ENCODE peak calls at places on chromosomes 12 and 14, in ten cellular contexts. One of them, this sample, is unnamed.

GRCh38 chr14:72742682-72743195 is 151.2 kb downstream of the DPF3 start:
- DNase-seq in cardiac muscle cell: no peak
- DNase-seq in HCT116: no peak
- DNase-seq in neural progenitor cell: no peak
- DNase-seq in pancreas: no peak
- DNase-seq in transverse colon: no peak
- DNase-seq in body of pancreas: no peak
- DNase-seq in psoas muscle: no peak
- DNase-seq in endodermal cell: no peak
- DNase-seq in brain microvascular endothelial cell: no peak
- DNase-seq in this sample: no peak

GRCh38 chr14:94269156-94269555 is 23.9 kb downstream of the SERPINA10 start:
- DNase-seq in pancreas: no peak
- DNase-seq in endodermal cell: no peak
- DNase-seq in neural progenitor cell: no peak
- DNase-seq in brain microvascular endothelial cell: no peak
- DNase-seq in cardiac muscle cell: no peak
- DNase-seq in transverse colon: no peak
- DNase-seq in HCT116: no peak
- DNase-seq in psoas muscle: no peak
- DNase-seq in body of pancreas: no peak
- DNase-seq in this sample: no peak

GRCh38 chr12:76546889-76547288 is 12.7 kb downstream of the OSBPL8 start:
- DNase-seq in endodermal cell: no peak
- DNase-seq in body of pancreas: no peak
- DNase-seq in psoas muscle: no peak
- DNase-seq in transverse colon: no peak
- DNase-seq in brain microvascular endothelial cell: no peak
- DNase-seq in pancreas: no peak
- DNase-seq in cardiac muscle cell: no peak
- DNase-seq in neural progenitor cell: peak; percentile 18
- DNase-seq in HCT116: no peak
- DNase-seq in this sample: no peak

GRCh38 chr12:48542300-48542928 is 17.0 kb downstream of the OR8S1 start:
- DNase-seq in endodermal cell: peak; percentile 86
- DNase-seq in pancreas: no peak
- DNase-seq in transverse colon: peak; percentile 53
- DNase-seq in HCT116: peak; percentile 23
- DNase-seq in neural progenitor cell: peak; percentile 45
- DNase-seq in psoas muscle: no peak
- DNase-seq in brain microvascular endothelial cell: peak; percentile 6
- DNase-seq in body of pancreas: peak; percentile 10
- DNase-seq in cardiac muscle cell: peak; percentile 53
- DNase-seq in this sample: peak; percentile 53

GRCh38 chr14:70665448-70666363 is 24.0 kb downstream of the TTC9 start:
- DNase-seq in HCT116: peak; percentile 45
- DNase-seq in endodermal cell: peak; percentile 72
- DNase-seq in brain microvascular endothelial cell: no peak
- DNase-seq in pancreas: peak; percentile 65
- DNase-seq in body of pancreas: peak; percentile 90
- DNase-seq in psoas muscle: no peak
- DNase-seq in cardiac muscle cell: no peak
- DNase-seq in transverse colon: peak; percentile 84
- DNase-seq in neural progenitor cell: peak; percentile 11
- DNase-seq in this sample: no peak

GRCh38 chr12:63003223-63003819 is 68.4 kb upstream of the PPM1H start:
- DNase-seq in HCT116: no peak
- DNase-seq in pancreas: no peak
- DNase-seq in endodermal cell: no peak
- DNase-seq in transverse colon: no peak
- DNase-seq in psoas muscle: no peak
- DNase-seq in brain microvascular endothelial cell: no peak
- DNase-seq in cardiac muscle cell: no peak
- DNase-seq in body of pancreas: no peak
- DNase-seq in neural progenitor cell: no peak
- DNase-seq in this sample: no peak

GRCh38 chr14:95465358-95465757 is 51.1 kb downstream of the SYNE3 start:
- DNase-seq in neural progenitor cell: no peak
- DNase-seq in HCT116: no peak
- DNase-seq in brain microvascular endothelial cell: no peak
- DNase-seq in body of pancreas: no peak
- DNase-seq in cardiac muscle cell: no peak
- DNase-seq in endodermal cell: no peak
- DNase-seq in psoas muscle: no peak
- DNase-seq in transverse colon: no peak
- DNase-seq in pancreas: no peak
- DNase-seq in this sample: no peak

GRCh38 chr14:102998393-102998792 is 59.0 kb downstream of the CDC42BPB start:
- DNase-seq in pancreas: no peak
- DNase-seq in neural progenitor cell: no peak
- DNase-seq in HCT116: no peak
- DNase-seq in cardiac muscle cell: no peak
- DNase-seq in brain microvascular endothelial cell: peak; percentile 61
- DNase-seq in psoas muscle: peak; percentile 23
- DNase-seq in body of pancreas: no peak
- DNase-seq in endodermal cell: no peak
- DNase-seq in transverse colon: no peak
- DNase-seq in this sample: no peak

GRCh38 chr12:91316825-91317224 is 134.2 kb upstream of the DCN start:
- DNase-seq in psoas muscle: no peak
- DNase-seq in HCT116: no peak
- DNase-seq in transverse colon: no peak
- DNase-seq in neural progenitor cell: no peak
- DNase-seq in brain microvascular endothelial cell: no peak
- DNase-seq in endodermal cell: no peak
- DNase-seq in cardiac muscle cell: peak; percentile 40
- DNase-seq in pancreas: no peak
- DNase-seq in body of pancreas: no peak
- DNase-seq in this sample: no peak

GRCh38 chr14:89926709-89927108 is 27.8 kb downstream of the EFCAB11 start:
- DNase-seq in brain microvascular endothelial cell: peak; percentile 63
- DNase-seq in HCT116: no peak
- DNase-seq in body of pancreas: no peak
- DNase-seq in pancreas: no peak
- DNase-seq in psoas muscle: no peak
- DNase-seq in endodermal cell: no peak
- DNase-seq in cardiac muscle cell: peak; percentile 59
- DNase-seq in neural progenitor cell: no peak
- DNase-seq in transverse colon: no peak
- DNase-seq in this sample: no peak

GRCh38 chr14:52913271-52913670 is 37.6 kb downstream of the FERMT2 start:
- DNase-seq in neural progenitor cell: no peak
- DNase-seq in pancreas: no peak
- DNase-seq in HCT116: no peak
- DNase-seq in body of pancreas: no peak
- DNase-seq in endodermal cell: no peak
- DNase-seq in cardiac muscle cell: peak; percentile 79
- DNase-seq in transverse colon: no peak
- DNase-seq in brain microvascular endothelial cell: peak; percentile 65
- DNase-seq in psoas muscle: no peak
- DNase-seq in this sample: no peak

DNA sequence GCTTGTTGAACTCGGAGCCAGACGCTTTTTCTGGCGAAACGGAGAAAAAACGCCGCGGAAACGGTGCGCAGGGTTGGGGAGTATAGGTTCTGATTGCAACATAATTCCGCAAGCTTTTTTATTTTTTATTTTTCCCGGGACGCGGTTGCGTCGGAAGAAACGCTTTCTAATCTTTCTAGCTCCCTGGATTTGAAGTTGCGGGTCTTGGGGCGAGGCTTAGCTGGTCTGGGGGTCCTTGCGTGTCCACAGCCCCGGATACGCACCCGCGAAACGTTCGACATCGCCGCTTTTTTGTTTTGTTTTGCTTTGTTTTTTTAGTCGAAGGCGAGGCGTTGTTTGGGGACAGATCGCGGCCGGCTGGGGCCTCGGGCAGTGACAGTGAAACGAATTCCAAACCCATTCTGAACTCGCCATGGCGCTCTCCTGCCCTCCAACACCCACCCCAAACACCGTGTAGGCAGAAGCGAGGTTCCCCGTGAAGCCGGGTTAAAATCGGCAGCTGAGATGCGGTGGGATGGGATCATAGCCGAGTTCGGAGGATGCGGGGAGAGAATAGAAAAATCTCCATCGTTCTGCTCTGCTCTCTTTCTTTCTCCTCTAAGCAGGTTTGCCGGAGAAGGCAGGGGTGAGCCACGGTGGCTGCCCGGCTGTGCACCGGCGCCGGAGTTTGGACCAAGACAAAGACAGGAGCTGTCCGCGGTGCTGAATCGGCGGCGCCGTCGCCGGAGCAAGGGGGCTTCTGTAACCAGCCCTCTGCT is 8.1 kb upstream of the LHX5 start:
- DNase-seq in pancreas: peak; percentile 82
- DNase-seq in neural progenitor cell: peak; percentile 94
- DNase-seq in cardiac muscle cell: peak; percentile 57
- DNase-seq in HCT116: no peak
- DNase-seq in transverse colon: no peak
- DNase-seq in psoas muscle: no peak
- DNase-seq in brain microvascular endothelial cell: no peak
- DNase-seq in endodermal cell: peak; percentile 97
- DNase-seq in body of pancreas: peak; percentile 14
- DNase-seq in this sample: peak; percentile 92
- H3K27me3 ChIP-seq in pancreas: no peaks in the 10 kb centered on the region
- H3K27me3 ChIP-seq in neural progenitor cell: no peaks in the 10 kb centered on the region
- H3K27me3 ChIP-seq in cardiac muscle cell: peaks cover 100% of the 10 kb centered on the region
- H3K27me3 ChIP-seq in HCT116: peaks cover 36% of the 10 kb centered on the region
- H3K27me3 ChIP-seq in transverse colon: peaks cover 90% of the 10 kb centered on the region
- H3K27me3 ChIP-seq in psoas muscle: peaks cover 91% of the 10 kb centered on the region
- H3K27me3 ChIP-seq in brain microvascular endothelial cell: peaks cover 58% of the 10 kb centered on the region
- H3K27me3 ChIP-seq in endodermal cell: peaks cover 96% of the 10 kb centered on the region
- H3K27me3 ChIP-seq in body of pancreas: no peaks in the 10 kb centered on the region
- H3K27me3 ChIP-seq in this sample: peaks cover 74% of the 10 kb centered on the region

GRCh38 chr14:68792022-68792829 is 641 bp downstream of the ZFP36L1 start:
- DNase-seq in cardiac muscle cell: no peak
- DNase-seq in psoas muscle: no peak
- DNase-seq in brain microvascular endothelial cell: no peak
- DNase-seq in transverse colon: no peak
- DNase-seq in neural progenitor cell: peak; percentile 35
- DNase-seq in HCT116: no peak
- DNase-seq in pancreas: peak; percentile 73
- DNase-seq in endodermal cell: peak; percentile 67
- DNase-seq in body of pancreas: peak; percentile 38
- DNase-seq in this sample: peak; percentile 58

GRCh38 chr14:68789798-68790655 is 2.8 kb downstream of the ZFP36L1 start:
- DNase-seq in pancreas: peak; percentile 87
- DNase-seq in psoas muscle: peak; percentile 66
- DNase-seq in cardiac muscle cell: peak; percentile 52
- DNase-seq in neural progenitor cell: peak; percentile 26
- DNase-seq in body of pancreas: peak; percentile 48
- DNase-seq in transverse colon: peak; percentile 33
- DNase-seq in brain microvascular endothelial cell: no peak
- DNase-seq in endodermal cell: peak; percentile 59
- DNase-seq in HCT116: no peak
- DNase-seq in this sample: peak; percentile 54

GRCh38 chr14:68790656-68791077 is 2.2 kb downstream of the ZFP36L1 start:
- DNase-seq in HCT116: no peak
- DNase-seq in cardiac muscle cell: peak; percentile 43
- DNase-seq in psoas muscle: no peak
- DNase-seq in pancreas: no peak
- DNase-seq in brain microvascular endothelial cell: no peak
- DNase-seq in endodermal cell: peak; percentile 52
- DNase-seq in transverse colon: no peak
- DNase-seq in neural progenitor cell: no peak
- DNase-seq in body of pancreas: no peak
- DNase-seq in this sample: peak; percentile 30

GRCh38 chr14:68792830-68793733 is at the start of gene ZFP36L1:
- DNase-seq in body of pancreas: peak; percentile 95
- DNase-seq in endodermal cell: peak; percentile 97
- DNase-seq in brain microvascular endothelial cell: peak; percentile 85
- DNase-seq in neural progenitor cell: peak; percentile 99
- DNase-seq in HCT116: peak; percentile 95
- DNase-seq in transverse colon: peak; percentile 94
- DNase-seq in psoas muscle: peak; percentile 97
- DNase-seq in pancreas: peak; percentile 98
- DNase-seq in cardiac muscle cell: peak; percentile 98
- DNase-seq in this sample: peak; percentile 95

GRCh38 chr14:68791078-68791983 is 1.5 kb downstream of the ZFP36L1 start:
- DNase-seq in psoas muscle: no peak
- DNase-seq in cardiac muscle cell: peak; percentile 54
- DNase-seq in neural progenitor cell: peak; percentile 76
- DNase-seq in transverse colon: no peak
- DNase-seq in brain microvascular endothelial cell: no peak
- DNase-seq in endodermal cell: peak; percentile 69
- DNase-seq in HCT116: no peak
- DNase-seq in pancreas: no peak
- DNase-seq in body of pancreas: peak; percentile 42
- DNase-seq in this sample: peak; percentile 73
- H3K4me3 ChIP-seq in psoas muscle: peak overlapping the region; percentile 91
- H3K4me3 ChIP-seq in cardiac muscle cell: peak overlapping the region; percentile 77
- H3K4me3 ChIP-seq in neural progenitor cell: peak overlapping the region; percentile 94
- H3K4me3 ChIP-seq in transverse colon: peak overlapping the region; percentile 73
- H3K4me3 ChIP-seq in brain microvascular endothelial cell: peak overlapping the region; percentile 81
- H3K4me3 ChIP-seq in endodermal cell: peak overlapping the region; percentile 94
- H3K4me3 ChIP-seq in HCT116: peak overlapping the region; percentile 89
- H3K4me3 ChIP-seq in pancreas: peak overlapping the region; percentile 76
- H3K4me3 ChIP-seq in body of pancreas: peak overlapping the region; percentile 90
- H3K4me3 ChIP-seq in this sample: peak overlapping the region; percentile 88

GRCh38 chr14:105437723-105438500 is 18.3 kb downstream of the MTA1 start:
- DNase-seq in cardiac muscle cell: no peak
- DNase-seq in body of pancreas: no peak
- DNase-seq in brain microvascular endothelial cell: no peak
- DNase-seq in psoas muscle: no peak
- DNase-seq in transverse colon: no peak
- DNase-seq in pancreas: no peak
- DNase-seq in HCT116: no peak
- DNase-seq in neural progenitor cell: no peak
- DNase-seq in endodermal cell: no peak
- DNase-seq in this sample: no peak
- H3K36me3 ChIP-seq in cardiac muscle cell: no peaks in the 10 kb centered on the region
- H3K36me3 ChIP-seq in body of pancreas: no peaks in the 10 kb centered on the region
- H3K36me3 ChIP-seq in brain microvascular endothelial cell: peaks cover 13% of the 10 kb centered on the region
- H3K36me3 ChIP-seq in psoas muscle: peaks cover 4% of the 10 kb centered on the region
- H3K36me3 ChIP-seq in transverse colon: no peaks in the 10 kb centered on the region
- H3K36me3 ChIP-seq in pancreas: peaks cover under 1% of the 10 kb centered on the region
- H3K36me3 ChIP-seq in HCT116: peaks cover 10% of the 10 kb centered on the region
- H3K36me3 ChIP-seq in neural progenitor cell: no peaks in the 10 kb centered on the region
- H3K36me3 ChIP-seq in endodermal cell: peaks cover 25% of the 10 kb centered on the region
- H3K36me3 ChIP-seq in this sample: peaks cover 7% of the 10 kb centered on the region

DNA sequence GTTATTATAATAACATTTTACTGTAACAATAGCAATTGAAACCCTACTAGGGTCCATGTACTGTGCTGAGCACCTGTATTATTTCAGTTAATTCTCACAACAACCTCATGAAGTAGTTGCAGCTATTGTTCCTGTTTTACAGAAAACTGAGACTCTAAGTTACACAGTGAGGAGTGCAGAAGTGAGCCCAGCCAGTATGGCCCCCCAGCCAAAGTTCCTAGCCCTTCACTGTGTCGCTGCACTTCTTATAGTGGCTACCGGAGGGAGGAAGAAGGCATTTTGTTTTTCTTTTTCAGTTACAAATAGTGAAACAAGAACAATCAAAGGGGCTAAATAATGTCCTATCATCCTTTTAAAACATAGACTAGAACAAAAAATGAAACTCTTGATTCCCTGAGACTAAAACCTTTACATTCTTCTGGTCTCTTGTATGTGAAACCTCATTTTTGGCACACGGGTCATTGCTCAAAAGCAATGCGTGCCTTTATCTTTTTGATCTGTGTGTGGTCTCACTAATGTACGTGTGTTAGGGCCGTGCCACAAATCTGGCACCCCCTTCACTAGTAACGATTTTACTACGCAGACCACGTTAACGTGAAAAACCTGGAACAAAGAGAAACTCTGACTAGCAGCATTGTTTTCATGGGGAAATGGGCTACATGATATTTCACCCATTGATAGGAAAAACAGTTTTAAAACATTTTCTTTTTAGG is 88.7 kb downstream of the LLPH start:
- DNase-seq in HCT116: no peak
- DNase-seq in psoas muscle: no peak
- DNase-seq in neural progenitor cell: no peak
- DNase-seq in transverse colon: no peak
- DNase-seq in pancreas: no peak
- DNase-seq in brain microvascular endothelial cell: no peak
- DNase-seq in cardiac muscle cell: no peak
- DNase-seq in body of pancreas: no peak
- DNase-seq in endodermal cell: no peak
- DNase-seq in this sample: no peak
- H3K27me3 ChIP-seq in HCT116: no peaks in the 10 kb centered on the region
- H3K27me3 ChIP-seq in psoas muscle: no peaks in the 10 kb centered on the region
- H3K27me3 ChIP-seq in neural progenitor cell: no peaks in the 10 kb centered on the region
- H3K27me3 ChIP-seq in transverse colon: peaks cover 3% of the 10 kb centered on the region
- H3K27me3 ChIP-seq in pancreas: no peaks in the 10 kb centered on the region
- H3K27me3 ChIP-seq in brain microvascular endothelial cell: no peaks in the 10 kb centered on the region
- H3K27me3 ChIP-seq in cardiac muscle cell: no peaks in the 10 kb centered on the region
- H3K27me3 ChIP-seq in body of pancreas: no peaks in the 10 kb centered on the region
- H3K27me3 ChIP-seq in endodermal cell: peaks cover 68% of the 10 kb centered on the region
- H3K27me3 ChIP-seq in this sample: no peaks in the 10 kb centered on the region

This sample was measured in H7.